ENCODE peak calls at places on chromosomes 12 and 14, in seven cellular contexts. E is naive thymus-derived CD4-positive, alpha-beta T cell; W is neuronal stem cell; S is aorta; R is heart left ventricle; P is IMR-90; K is right lobe of liver. C is an unnamed sample. For H3K27me3, the result is how much of the 10 kb centered on the place peaks cover.

GRCh38 chr14:43803076-43803689 is 703.9 kb downstream of the FSCB start:
- DNase-seq in K (no peak), W (no peak), S (no peak), P (no peak), R (no peak), E (no peak), C (no peak)

GRCh38 chr12:108807996-108808725 is 49.2 kb downstream of the SSH1 start:
- DNase-seq in S (no peak), E (no peak), R (no peak), P (no peak), K (no peak), W (no peak), C (no peak)

GRCh38 chr12:76943004-76943403 is 64.2 kb upstream of the CSRP2 start:
- DNase-seq in P (no peak), R (no peak), S (no peak), W (no peak), K (no peak), E (no peak), C (no peak)

GRCh38 chr12:56332512-56333196 is 1.1 kb downstream of the PAN2 start:
- DNase-seq in R (no peak), P (no peak), K (no peak), E (no peak), S (no peak), W (no peak), C (no peak)

GRCh38 chr12:132323171-132324010 is 6.0 kb downstream of the GALNT9 start:
- DNase-seq in E (no peak), R (no peak), K (no peak), S (no peak), P (no peak), W (no peak), C (no peak)

GRCh38 chr12:79635676-79636075 is 55.1 kb downstream of the PAWR start:
- DNase-seq in W (no peak), K (no peak), S (no peak), R (no peak), E (no peak), P (peak), C (no peak)

GRCh38 chr12:19707948-19708409 is 268.7 kb downstream of the AEBP2 start:
- DNase-seq in R (no peak), P (peak), K (no peak), S (no peak), W (no peak), E (no peak), C (no peak)

GRCh38 chr12:11830298-11830937 is 180.9 kb downstream of the ETV6 start:
- DNase-seq in W (no peak), R (no peak), P (no peak), S (no peak), E (no peak), K (no peak), C (no peak)

GRCh38 chr14:34539407-34540180 is at the start of gene EAPP:
- DNase-seq in S (peak), W (peak), R (peak), E (peak), P (peak), K (peak), C (peak)

GRCh38 chr12:54977857-54978256 is 6.7 kb downstream of the TESPA1 start:
- DNase-seq in K (no peak), W (no peak), S (no peak), E (no peak), R (no peak), P (no peak), C (no peak)

GRCh38 chr14:66541627-66542026 is 33.7 kb downstream of the GPHN start:
- DNase-seq in P (no peak), E (no peak), K (no peak), W (no peak), R (no peak), S (no peak), C (no peak)

GRCh38 chr14:90658541-90658967 is 157.7 kb downstream of the TTC7B start:
- DNase-seq in S (no peak), R (no peak), P (peak), E (no peak), W (no peak), K (no peak), C (no peak)

GRCh38 chr12:122064034-122064777 is 14.3 kb upstream of the MLXIP start:
- DNase-seq in K (peak), S (peak), W (peak), P (peak), R (peak), E (no peak), C (peak)

GRCh38 chr14:29016050-29016900 is 249.7 kb downstream of the FOXG1 start:
- DNase-seq in S (no peak), W (peak), R (no peak), E (no peak), P (peak), K (peak), C (no peak)

GRCh38 chr14:60639677-60640076 is 9.6 kb downstream of the SIX1 start:
- DNase-seq in P (no peak), W (no peak), R (no peak), S (no peak), K (no peak), E (no peak), C (no peak)
- H3K27me3 ChIP-seq in P (under half), W (half or more), R (half or more), S (under half), K (under half), E (under half), C (under half)

DNA sequence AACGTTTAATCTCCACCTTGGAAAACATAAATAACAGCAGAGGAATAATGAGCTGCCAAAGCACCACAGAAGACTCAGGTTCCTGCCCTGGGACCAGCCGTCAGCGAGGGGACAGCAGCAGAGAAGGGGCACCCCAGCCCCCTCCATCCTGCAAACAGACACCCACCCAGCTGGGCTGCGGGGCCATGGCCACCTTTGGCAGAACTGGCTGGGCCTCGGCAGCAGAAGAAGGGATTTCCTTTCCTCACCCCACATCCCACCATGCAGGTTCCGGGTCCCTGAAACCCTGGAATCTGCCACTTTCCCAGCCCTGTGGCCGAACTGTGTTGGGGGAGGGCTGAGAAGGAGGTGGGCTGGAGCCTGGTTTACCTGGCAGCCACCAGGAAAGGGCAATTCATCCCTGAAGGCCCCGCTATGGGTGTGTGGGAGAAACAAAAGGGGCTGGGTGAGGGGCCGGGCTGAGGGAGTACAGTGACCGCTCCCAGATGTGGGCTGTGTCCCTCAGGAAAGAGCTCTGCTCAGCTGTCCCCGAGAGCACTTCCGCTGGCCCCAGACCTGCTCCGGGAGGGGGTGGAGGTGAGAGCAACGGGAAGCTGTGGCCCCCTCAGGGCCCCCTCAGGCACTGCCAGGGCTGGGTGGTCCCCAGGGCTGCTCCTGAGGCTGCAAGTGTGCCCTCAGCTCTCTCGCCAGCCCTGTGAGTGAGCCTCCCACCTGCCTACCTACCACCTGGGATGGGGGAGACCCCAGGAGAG is 3.8 kb downstream of the PGF start:
- DNase-seq in R (no peak), S (peak), P (no peak), E (no peak), W (no peak), K (no peak), C (no peak)
- H3K27me3 ChIP-seq in R (under half), S (under half), P (under half), E (under half), W (under half), K (under half), C (under half)

GRCh38 chr14:60933920-60934655 is 46.8 kb downstream of the TRMT5 start:
- DNase-seq in R (no peak), P (no peak), K (no peak), S (no peak), W (no peak), E (no peak), C (no peak)
- H3K27me3 ChIP-seq in R (under half), P (under half), K (under half), S (under half), W (under half), E (under half), C (under half)

GRCh38 chr14:92925446-92925845 is 2.5 kb downstream of the CHGA start:
- DNase-seq in R (no peak), P (no peak), W (no peak), K (no peak), E (no peak), S (no peak), C (no peak)

GRCh38 chr14:92922155-92922735 is 705 bp upstream of the CHGA start:
- DNase-seq in E (no peak), S (no peak), R (no peak), P (no peak), W (no peak), K (no peak), C (no peak)

GRCh38 chr14:92922883-92923743 is at the start of gene CHGA:
- DNase-seq in K (peak), R (peak), S (peak), P (peak), E (peak), W (peak), C (peak)

GRCh38 chr14:92923744-92924103 is 774 bp downstream of the CHGA start:
- DNase-seq in S (no peak), W (no peak), P (no peak), K (no peak), R (no peak), E (no peak), C (no peak)

DNA sequence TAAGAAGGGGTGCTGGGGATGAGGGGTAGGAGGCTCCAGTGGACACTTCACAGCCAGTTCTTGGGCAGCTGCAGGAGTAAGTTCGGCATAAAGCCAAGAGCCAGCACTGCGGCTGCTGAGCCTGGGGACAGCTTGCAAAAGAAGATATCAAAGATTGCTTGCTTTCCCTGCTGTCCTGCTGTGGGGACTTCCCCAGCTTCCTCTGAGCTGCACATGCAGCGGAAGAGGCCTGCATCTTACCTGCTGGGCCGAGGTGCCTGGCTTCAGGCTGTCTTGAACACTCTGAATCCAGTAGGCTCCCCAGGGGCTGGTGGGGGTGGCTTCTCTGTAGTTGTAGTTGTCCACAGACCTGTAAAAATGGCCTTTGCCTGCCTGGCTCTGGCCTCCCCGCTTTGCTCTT is 1.3 kb downstream of the CHGA start:
- DNase-seq in W (no peak), S (no peak), E (no peak), R (no peak), K (no peak), P (no peak), C (no peak)
- H3K27me3 ChIP-seq in W (under half), S (under half), E (under half), R (under half), K (under half), P (under half), C (under half)

GRCh38 chr12:5626146-5626545 is 194.2 kb downstream of the NTF3 start:
- DNase-seq in R (no peak), S (no peak), K (no peak), E (no peak), P (no peak), W (no peak), C (no peak)

GRCh38 chr12:5628501-5628900 is 196.6 kb downstream of the NTF3 start:
- DNase-seq in P (no peak), R (no peak), E (no peak), S (no peak), K (no peak), W (no peak), C (no peak)

GRCh38 chr12:5633102-5633501 is 201.2 kb downstream of the NTF3 start:
- DNase-seq in K (no peak), W (no peak), P (no peak), S (no peak), E (no peak), R (no peak), C (no peak)

GRCh38 chr12:5627053-5627630 is 195.2 kb downstream of the NTF3 start:
- DNase-seq in P (no peak), W (no peak), R (no peak), K (no peak), S (no peak), E (no peak), C (no peak)

GRCh38 chr12:5630101-5630500 is 198.2 kb downstream of the NTF3 start:
- DNase-seq in S (no peak), P (no peak), E (no peak), K (no peak), W (no peak), R (no peak), C (no peak)
- H3K27me3 ChIP-seq in S (under half), P (half or more), E (under half), K (under half), W (under half), R (under half), C (under half)

DNA sequence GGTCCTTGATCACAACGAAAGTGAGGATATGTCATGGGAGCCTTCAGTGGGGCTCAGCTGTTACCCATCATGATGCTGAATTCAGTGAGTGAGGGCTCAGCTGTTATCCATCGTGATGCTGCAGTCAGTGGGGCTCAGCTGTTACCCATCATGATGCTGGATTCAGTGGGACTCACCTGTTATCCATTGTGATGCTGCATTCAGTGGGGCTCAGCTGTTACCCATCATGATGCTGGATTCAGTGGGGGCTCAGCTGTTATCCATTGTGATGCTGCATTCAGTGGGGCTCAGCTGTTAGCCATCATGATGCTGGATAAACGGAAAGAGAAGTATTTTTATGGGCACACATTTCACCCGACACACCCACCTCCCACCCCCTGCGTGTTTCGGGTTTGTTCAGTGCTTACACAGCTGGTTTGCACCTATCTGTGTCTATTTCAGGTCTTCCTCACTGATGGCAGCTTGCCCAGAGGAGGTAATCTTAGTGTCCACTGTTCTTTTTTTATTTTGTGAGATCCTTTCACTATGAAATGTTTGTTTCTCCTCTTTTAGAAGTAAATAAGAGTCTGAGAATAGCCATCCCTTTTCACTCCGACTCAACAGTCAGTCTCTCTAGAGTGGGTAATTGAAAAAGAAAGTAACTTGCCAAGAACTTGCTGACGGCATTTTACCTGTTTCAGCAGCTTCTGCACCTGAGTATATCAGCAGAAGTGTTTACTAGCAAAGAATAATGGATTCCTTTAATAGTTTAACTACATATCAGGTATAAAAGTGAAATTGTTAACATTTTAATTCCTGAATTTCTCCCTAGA is 183.0 kb downstream of the ERC1 start:
- DNase-seq in R (no peak), K (no peak), S (no peak), E (no peak), W (no peak), P (no peak), C (no peak)
- H3K27me3 ChIP-seq in R (under half), K (under half), S (under half), E (under half), W (under half), P (under half), C (under half)

DNA sequence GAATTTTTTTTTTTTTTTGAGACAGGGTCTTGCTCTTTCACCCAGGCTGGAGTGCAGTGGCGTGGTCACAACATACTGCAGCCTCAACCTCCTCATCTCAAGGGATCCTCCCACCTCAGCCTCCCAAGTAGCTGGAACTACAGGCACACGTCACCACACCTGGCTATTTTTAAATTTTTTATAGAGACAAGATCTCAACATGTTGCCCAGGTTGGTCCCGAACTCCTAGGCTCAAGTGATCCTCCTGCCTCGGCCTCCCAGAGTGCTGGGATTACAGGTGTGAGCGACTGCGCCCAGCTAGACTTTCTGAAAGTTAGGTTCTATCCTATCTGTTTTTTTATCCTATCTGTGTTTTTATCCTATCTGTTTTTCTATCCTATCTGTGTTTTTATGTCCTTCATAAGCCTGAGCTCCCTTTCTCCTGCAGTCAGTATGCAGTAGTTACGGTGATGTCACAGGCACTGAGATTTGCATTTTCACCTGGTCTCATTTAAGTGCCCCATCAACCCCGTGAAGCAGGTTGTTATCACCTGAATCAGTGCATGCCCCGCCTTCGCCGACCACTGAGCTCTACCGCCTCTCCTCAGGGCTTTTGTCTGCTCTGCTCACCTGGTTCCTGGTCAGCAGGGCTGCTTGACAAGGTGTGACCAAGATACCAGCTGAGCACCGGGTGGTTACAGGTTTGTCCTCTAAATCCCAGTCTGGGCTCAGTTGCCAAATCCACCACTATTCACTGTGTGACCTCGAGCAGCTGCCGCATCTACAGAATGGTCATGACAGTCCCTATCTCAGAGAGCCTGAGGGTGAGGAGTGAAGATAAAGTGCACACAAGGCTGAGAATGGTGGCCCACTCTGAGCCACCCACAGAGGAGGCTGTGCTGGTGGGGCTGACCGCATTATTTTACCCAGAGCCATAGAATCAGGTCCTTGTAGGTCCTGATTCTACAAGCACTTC is 33.1 kb downstream of the SYNDIG1L start:
- DNase-seq in P (no peak), W (no peak), K (no peak), R (no peak), S (no peak), E (no peak), C (no peak)
- H3K27me3 ChIP-seq in P (half or more), W (under half), K (under half), R (under half), S (under half), E (under half), C (under half)

GRCh38 chr14:99256483-99256874 is 15.5 kb downstream of the BCL11B start:
- DNase-seq in R (no peak), P (no peak), K (no peak), E (no peak), S (no peak), W (no peak), C (no peak)
- H3K27me3 ChIP-seq in R (under half), P (under half), K (under half), E (under half), S (under half), W (half or more), C (under half)